ENCODE peak calls at places on chromosomes 4 and X, in eight cellular contexts. Y is kidney, Z is mucosa of descending colon, A is sigmoid colon, L is heart right ventricle, S is suprapubic skin, D is glutamatergic neuron, Q is H9. T is an unnamed sample.

GRCh38 chr4:54176202-54176601 is 52.9 kb upstream of the PDGFRA start:
- DNase-seq in Y (no peak), Z (no peak), A (no peak), L (no peak), S (no peak), D (no peak), Q (no peak), T (no peak)

GRCh38 chrX:12441376-12442128 is 303.3 kb downstream of the FRMPD4 start:
- DNase-seq in Y (no peak), Z (no peak), A (no peak), L (no peak), S (no peak), D (no peak), Q (no peak), T (no peak)

GRCh38 chrX:19046343-19047215 is 62.7 kb upstream of the PHKA2 start:
- DNase-seq in Y (no peak), Z (no peak), A (no peak), L (no peak), S (no peak), D (no peak), Q (no peak), T (no peak)

GRCh38 chr4:36254355-36254754 is 10.0 kb upstream of the ARAP2 start:
- DNase-seq in Y (no peak), Z (no peak), A (no peak), L (no peak), S (no peak), D (no peak), Q (no peak), T (no peak)

GRCh38 chrX:2311483-2311882 is 189.3 kb downstream of the DHRSX start:
- DNase-seq in Y (no peak), Z (no peak), A (no peak), L (no peak), S (no peak), D (peak), Q (peak), T (no peak)

GRCh38 chr4:110287130-110287529 is 88.7 kb upstream of the ELOVL6 start:
- DNase-seq in Y (no peak), Z (no peak), A (no peak), L (no peak), S (no peak), D (no peak), Q (no peak), T (no peak)

GRCh38 chr4:53365121-53365485 is 758 bp downstream of the SCFD2 start:
- DNase-seq in Y (no peak), Z (peak), A (no peak), L (no peak), S (no peak), D (no peak), Q (peak), T (no peak)

GRCh38 chrX:112766774-112767173 is 73.9 kb downstream of the AMOT start:
- DNase-seq in Y (no peak), Z (no peak), A (no peak), L (no peak), S (no peak), D (no peak), Q (no peak), T (no peak)

GRCh38 chr4:77905651-77906263 is 43.1 kb downstream of the MRPL1 start:
- DNase-seq in Y (no peak), Z (no peak), A (no peak), L (no peak), S (no peak), D (no peak), Q (no peak), T (no peak)

GRCh38 chr4:106095408-106095807 is 200.1 kb downstream of the NPNT start:
- DNase-seq in Y (no peak), Z (no peak), A (no peak), L (no peak), S (no peak), D (no peak), Q (no peak), T (no peak)

GRCh38 chr4:38005637-38006036 is 45.4 kb downstream of the PTTG2 start:
- DNase-seq in Y (no peak), Z (no peak), A (no peak), L (no peak), S (no peak), D (no peak), Q (no peak), T (no peak)

GRCh38 chrX:16114640-16115039 is 8.7 kb upstream of the GRPR start:
- DNase-seq in Y (no peak), Z (no peak), A (no peak), L (no peak), S (no peak), D (no peak), Q (no peak), T (no peak)

GRCh38 chrX:19888419-19888879 is 1.0 kb upstream of the SH3KBP1 start:
- DNase-seq in Y (no peak), Z (no peak), A (no peak), L (no peak), S (no peak), D (no peak), Q (no peak), T (no peak)

GRCh38 chrX:10103023-10103422 is 53.8 kb upstream of the CLCN4 start:
- DNase-seq in Y (no peak), Z (no peak), A (no peak), L (no peak), S (no peak), D (no peak), Q (no peak), T (no peak)

GRCh38 chr4:128225148-128225547 is 62.5 kb downstream of the PGRMC2 start:
- DNase-seq in Y (no peak), Z (no peak), A (no peak), L (no peak), S (no peak), D (no peak), Q (no peak), T (no peak)

GRCh38 chr4:139910106-139910505 is 243.9 kb downstream of the MAML3 start:
- DNase-seq in Y (no peak), Z (no peak), A (no peak), L (no peak), S (no peak), D (no peak), Q (no peak), T (no peak)

GRCh38 chr4:105106416-105106815 is 40.3 kb upstream of the TET2 start:
- DNase-seq in Y (no peak), Z (no peak), A (no peak), L (no peak), S (no peak), D (no peak), Q (no peak), T (no peak)

GRCh38 chr4:152109585-152110509 is 349.0 kb upstream of the GATB start:
- DNase-seq in Y (no peak), Z (no peak), A (no peak), L (no peak), S (no peak), D (no peak), Q (no peak), T (no peak)

GRCh38 chrX:100931218-100931924 is 2.7 kb upstream of the XKRX start:
- DNase-seq in Y (no peak), Z (no peak), A (no peak), L (no peak), S (no peak), D (no peak), Q (no peak), T (no peak)

DNA sequence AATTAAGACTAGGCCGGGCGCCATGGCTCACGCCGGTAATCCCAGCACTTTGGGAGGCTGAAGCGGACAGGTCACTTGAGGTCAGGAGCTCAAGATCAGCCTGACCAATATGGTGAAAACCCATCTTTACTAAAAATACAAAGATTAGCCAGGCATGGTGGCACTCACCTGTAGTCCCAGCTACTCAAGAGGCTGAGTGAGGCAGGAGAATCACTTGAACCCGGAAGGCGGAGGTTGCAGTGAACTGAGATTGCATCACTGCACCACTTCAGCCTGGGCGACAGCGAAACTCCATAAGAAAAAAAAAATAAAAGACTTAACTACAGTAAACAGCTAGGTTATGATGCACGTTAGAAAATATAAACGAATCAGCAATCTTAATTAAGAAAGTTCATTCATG is 216.0 kb upstream of the TEX13C start:
- DNase-seq in Y (no peak), Z (no peak), A (no peak), L (no peak), S (no peak), D (no peak), Q (no peak), T (no peak)
- TF ChIP-seq CTCF in Y (no peak), Z (no peak), A (no peak), L (no peak), S (no peak), D (no peak), Q (no peak), T (no peak)

GRCh38 chrX:81121513-81122363 is 80.0 kb downstream of the HMGN5 start:
- DNase-seq in Y (peak), Z (peak), A (peak), L (peak), S (peak), D (peak), Q (peak), T (peak)

GRCh38 chrX:81120270-81120935 is 81.3 kb downstream of the HMGN5 start:
- DNase-seq in Y (no peak), Z (no peak), A (no peak), L (no peak), S (no peak), D (no peak), Q (no peak), T (no peak)

DNA sequence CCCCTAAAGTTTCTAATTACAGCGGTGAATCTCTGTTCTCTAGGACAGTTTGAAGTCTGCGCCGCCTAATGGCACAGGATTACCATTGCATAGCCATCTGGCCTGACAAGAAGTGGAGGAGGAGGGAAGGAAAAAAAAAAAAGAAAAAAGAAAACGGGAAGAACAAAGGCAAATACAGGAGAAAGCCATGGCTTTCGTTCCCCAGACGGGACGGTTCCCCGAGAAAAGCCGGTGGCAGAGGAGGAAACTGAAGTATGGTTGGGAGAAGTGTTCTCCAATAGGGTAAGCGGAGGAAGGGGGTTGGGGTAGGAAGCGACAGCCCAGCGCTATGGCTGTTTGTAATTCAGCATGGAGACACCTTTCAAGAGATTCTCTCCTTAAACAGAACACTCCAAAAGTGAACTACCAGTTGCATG is 80.8 kb downstream of the HMGN5 start:
- DNase-seq in Y (no peak), Z (peak), A (peak), L (peak), S (no peak), D (peak), Q (peak), T (no peak)
- TF ChIP-seq CTCF in Y (peak), Z (no peak), A (peak), L (peak), S (no peak), D (peak), Q (peak), T (peak)

GRCh38 chrX:153881281-153881680 is 4.7 kb downstream of the L1CAM start:
- DNase-seq in Y (peak), Z (no peak), A (no peak), L (no peak), S (no peak), D (no peak), Q (no peak), T (no peak)

GRCh38 chrX:153878285-153878779 is 7.6 kb downstream of the L1CAM start:
- DNase-seq in Y (no peak), Z (no peak), A (no peak), L (no peak), S (no peak), D (no peak), Q (no peak), T (no peak)

GRCh38 chrX:153878969-153879653 is 6.9 kb downstream of the L1CAM start:
- DNase-seq in Y (no peak), Z (no peak), A (no peak), L (no peak), S (no peak), D (peak), Q (peak), T (no peak)

GRCh38 chrX:153880440-153880815 is 5.5 kb downstream of the L1CAM start:
- DNase-seq in Y (peak), Z (no peak), A (no peak), L (no peak), S (no peak), D (no peak), Q (no peak), T (no peak)

DNA sequence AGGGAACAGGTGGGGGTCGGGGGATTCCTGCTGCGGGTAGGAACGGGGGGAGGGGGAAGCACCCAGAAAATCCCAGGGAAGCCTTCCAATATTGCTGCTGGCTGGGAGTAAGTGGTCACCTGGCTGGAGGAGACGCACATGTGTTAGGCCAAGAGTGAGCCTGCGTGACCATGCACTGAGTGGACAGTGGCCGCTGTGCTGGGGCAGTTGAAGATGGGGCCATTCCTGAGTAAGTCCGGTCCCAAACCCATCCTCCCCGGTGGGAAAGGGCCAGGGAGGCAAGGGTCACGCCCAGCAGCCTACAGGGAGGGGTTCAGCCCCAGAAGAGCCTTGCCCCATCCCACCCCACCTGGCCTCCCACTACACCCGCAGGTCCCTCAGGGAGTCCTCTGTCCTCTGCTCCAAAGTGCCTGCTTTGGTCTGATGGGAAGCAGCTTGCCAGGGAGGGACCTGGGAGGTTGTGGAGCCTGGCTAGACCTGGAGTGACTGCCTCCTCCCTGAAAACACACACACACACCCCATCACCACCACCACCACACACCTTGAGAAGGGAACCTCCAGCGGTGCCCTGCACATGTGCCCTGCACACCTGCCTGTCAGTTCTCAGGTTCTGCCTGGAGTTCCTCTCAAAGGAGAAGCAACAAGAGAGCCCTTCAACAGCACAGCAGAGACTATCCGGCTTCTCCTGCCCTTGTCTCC is 6.1 kb downstream of the L1CAM start:
- DNase-seq in Y (no peak), Z (no peak), A (no peak), L (no peak), S (no peak), D (no peak), Q (no peak), T (no peak)
- TF ChIP-seq CTCF in Y (no peak), Z (no peak), A (no peak), L (no peak), S (no peak), D (no peak), Q (no peak), T (no peak)

GRCh38 chr4:40507977-40508376 is 121.7 kb downstream of the RBM47 start:
- DNase-seq in Y (no peak), Z (peak), A (no peak), L (no peak), S (no peak), D (no peak), Q (no peak), T (no peak)
- TF ChIP-seq CTCF in Y (peak), Z (no peak), A (no peak), L (no peak), S (no peak), D (no peak), Q (peak), T (peak)